ENCODE peak calls at places on chromosomes 13 and 19, in five cellular contexts. J, T, V, R and A are unnamed samples.

GRCh38 chr13:33441015-33441414 is 155.5 kb upstream of the STARD13 start:
- DNase-seq in V (no peak), J (no peak), T (no peak), R (no peak), A (peak; percentile 23)

GRCh38 chr19:2549701-2550191 is 73.8 kb downstream of the GADD45B start:
- DNase-seq in T (no peak), R (peak; percentile 91), V (no peak), J (peak; percentile 73), A (peak; percentile 23)

GRCh38 chr13:59681630-59682311 is 482.0 kb downstream of the DIAPH3 start:
- DNase-seq in J (no peak), R (no peak), V (no peak), T (no peak), A (no peak)

GRCh38 chr13:114108894-114109293 is 23.5 kb downstream of the RASA3 start:
- DNase-seq in V (no peak), R (no peak), T (no peak), J (no peak), A (no peak)

GRCh38 chr19:55638864-55639359 is 1.9 kb upstream of the ZNF580 start:
- DNase-seq in R (no peak), T (no peak), J (peak; percentile 29), V (peak; percentile 36), A (peak; percentile 69)

GRCh38 chr19:41811036-41811435 is 14.6 kb downstream of the CEACAM3 start:
- DNase-seq in V (no peak), J (no peak), T (no peak), R (no peak), A (no peak)

GRCh38 chr19:49366110-49366509 is 2.4 kb downstream of the DKKL1 start:
- DNase-seq in T (no peak), V (no peak), R (no peak), J (no peak), A (no peak)

GRCh38 chr13:52109096-52109495 is 19.8 kb downstream of the NEK5 start:
- DNase-seq in J (no peak), V (no peak), R (no peak), T (no peak), A (no peak)

GRCh38 chr19:58021541-58022282 is 12.1 kb upstream of the ZSCAN1 start:
- DNase-seq in T (peak; percentile 33), R (peak; percentile 42), J (no peak), V (peak; percentile 58), A (peak; percentile 86)

GRCh38 chr19:35048911-35049411 is 7.4 kb downstream of the HPN start:
- DNase-seq in R (no peak), J (peak; percentile 70), V (no peak), T (no peak), A (peak; percentile 53)

GRCh38 chr13:81609335-81609734 is 1268.4 kb upstream of the SPRY2 start:
- DNase-seq in J (no peak), R (no peak), V (no peak), T (no peak), A (no peak)

GRCh38 chr19:4272894-4273293 is 6.2 kb upstream of the SHD start:
- DNase-seq in T (no peak), V (no peak), R (no peak), J (no peak), A (peak; percentile 59)

GRCh38 chr19:33796164-33797100 is at the start of gene KCTD15:
- DNase-seq in R (no peak), J (peak; percentile 51), T (peak; percentile 61), V (peak; percentile 75), A (peak; percentile 88)

GRCh38 chr13:35723820-35724219 is 247.3 kb upstream of the MAB21L1 start:
- DNase-seq in R (no peak), V (no peak), J (peak; percentile 33), T (no peak), A (no peak)

GRCh38 chr19:13881692-13882418 is 4.9 kb downstream of the NANOS3 start:
- DNase-seq in R (peak; percentile 57), V (no peak), T (no peak), J (peak; percentile 44), A (peak; percentile 57)

GRCh38 chr13:27161980-27162379 is 9.6 kb downstream of the USP12 start:
- DNase-seq in T (no peak), V (no peak), J (no peak), R (no peak), A (no peak)

GRCh38 chr13:20045946-20046548 is 87.5 kb downstream of the ZMYM2 start:
- DNase-seq in T (no peak), V (no peak), R (no peak), J (no peak), A (no peak)

GRCh38 chr13:40446365-40446764 is 220.1 kb downstream of the FOXO1 start:
- DNase-seq in V (no peak), J (no peak), R (no peak), T (no peak), A (no peak)

GRCh38 chr13:59247166-59247565 is 916.6 kb downstream of the DIAPH3 start:
- DNase-seq in R (no peak), V (no peak), T (no peak), J (peak; percentile 70), A (no peak)

GRCh38 chr19:16335226-16335625 is 10.6 kb downstream of the KLF2 start:
- DNase-seq in V (no peak), R (no peak), T (no peak), J (no peak), A (no peak)

GRCh38 chr19:27746691-27747380 is 1466.1 kb downstream of the UQCRFS1 start:
- DNase-seq in R (peak; percentile 18), J (peak; percentile 56), V (peak; percentile 6), T (no peak), A (peak; percentile 71)

GRCh38 chr19:1725100-1726064 is 27.9 kb upstream of the ONECUT3 start:
- DNase-seq in R (no peak), T (peak; percentile 82), V (peak; percentile 100), J (peak; percentile 60), A (peak; percentile 100)

DNA sequence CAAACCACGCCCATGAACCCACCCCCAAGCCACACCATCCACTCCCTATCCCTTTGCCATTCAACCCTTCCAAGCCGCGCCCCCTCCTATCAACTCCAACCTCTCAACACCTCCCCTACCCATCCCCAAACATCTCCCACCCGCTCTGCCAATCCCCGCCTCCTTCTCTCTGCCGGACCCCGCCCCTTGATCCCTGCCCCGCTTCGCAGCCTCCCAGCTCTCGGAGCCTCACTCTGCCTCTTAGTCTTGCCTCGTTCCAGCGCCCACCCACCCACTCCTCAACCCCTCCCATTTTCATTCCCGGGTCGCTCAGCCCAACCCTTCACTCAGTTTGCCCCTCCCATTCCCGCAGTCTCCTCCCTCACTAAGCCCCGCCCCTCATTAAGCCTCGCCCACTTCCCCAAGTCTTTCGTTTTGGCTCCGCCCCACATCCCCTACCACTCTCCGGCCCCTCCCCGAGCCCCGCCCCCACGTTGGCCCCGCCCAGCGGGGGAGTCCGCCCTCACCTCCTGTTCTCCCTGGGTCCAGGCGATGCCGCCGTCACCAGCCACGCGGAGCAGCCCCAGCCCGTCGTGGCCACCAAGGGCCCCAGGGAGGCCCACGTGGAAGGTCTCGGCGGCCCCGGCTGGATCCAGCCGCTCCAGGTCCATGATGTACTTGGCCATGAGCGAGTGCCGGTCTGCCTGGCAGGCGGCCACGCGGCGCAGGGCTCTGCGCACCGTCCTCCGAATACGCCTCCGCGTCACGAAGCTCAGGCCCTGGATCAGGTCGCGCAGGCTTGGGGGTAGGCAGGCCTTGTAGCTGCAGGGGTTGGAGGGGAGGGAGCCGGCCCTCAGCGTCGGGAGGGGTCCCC is 5.7 kb downstream of the JAK3 start:
- DNase-seq in J (peak; percentile 82), R (peak; percentile 46), V (peak; percentile 100), T (peak; percentile 99), A (peak; percentile 100)
- H3K4me3 ChIP-seq in J (peak overlapping the region; percentile 36), R (peak overlapping the region; percentile 59), V (peak overlapping the region; percentile 58), T (peak overlapping the region; percentile 78), A (peak overlapping the region; percentile 64)

GRCh38 chr13:25169951-25170553 is 2.0 kb downstream of the AMER2 start:
- DNase-seq in V (no peak), J (no peak), T (no peak), R (no peak), A (peak; percentile 32)
- H3K27me3 ChIP-seq in V (peaks cover 5% of the 10 kb centered on the region), J (peaks cover 84% of the 10 kb centered on the region), T (peaks cover 16% of the 10 kb centered on the region), R (peaks cover 3% of the 10 kb centered on the region), A (peaks cover 46% of the 10 kb centered on the region)

GRCh38 chr13:73140804-73141203 is 82.0 kb downstream of the KLF5 start:
- DNase-seq in R (no peak), J (no peak), T (peak; percentile 6), V (no peak), A (no peak)
- H3K4me3 ChIP-seq in R (no peak overlapping the region), J (no peak overlapping the region), T (no peak overlapping the region), V (no peak overlapping the region), A (no peak overlapping the region)

GRCh38 chr13:78598382-78598781 is 5.0 kb downstream of the POU4F1 start:
- DNase-seq in V (no peak), J (no peak), R (no peak), T (no peak), A (no peak)

GRCh38 chr13:78593652-78594494 is 9.5 kb downstream of the POU4F1 start:
- DNase-seq in T (peak; percentile 56), V (no peak), R (no peak), J (no peak), A (peak; percentile 51)

GRCh38 chr13:78596701-78597550 is 6.4 kb downstream of the POU4F1 start:
- DNase-seq in V (no peak), J (no peak), T (peak; percentile 33), R (no peak), A (peak; percentile 75)

GRCh38 chr13:78595458-78595818 is 7.9 kb downstream of the POU4F1 start:
- DNase-seq in V (no peak), R (no peak), J (no peak), T (no peak), A (peak; percentile 64)

DNA sequence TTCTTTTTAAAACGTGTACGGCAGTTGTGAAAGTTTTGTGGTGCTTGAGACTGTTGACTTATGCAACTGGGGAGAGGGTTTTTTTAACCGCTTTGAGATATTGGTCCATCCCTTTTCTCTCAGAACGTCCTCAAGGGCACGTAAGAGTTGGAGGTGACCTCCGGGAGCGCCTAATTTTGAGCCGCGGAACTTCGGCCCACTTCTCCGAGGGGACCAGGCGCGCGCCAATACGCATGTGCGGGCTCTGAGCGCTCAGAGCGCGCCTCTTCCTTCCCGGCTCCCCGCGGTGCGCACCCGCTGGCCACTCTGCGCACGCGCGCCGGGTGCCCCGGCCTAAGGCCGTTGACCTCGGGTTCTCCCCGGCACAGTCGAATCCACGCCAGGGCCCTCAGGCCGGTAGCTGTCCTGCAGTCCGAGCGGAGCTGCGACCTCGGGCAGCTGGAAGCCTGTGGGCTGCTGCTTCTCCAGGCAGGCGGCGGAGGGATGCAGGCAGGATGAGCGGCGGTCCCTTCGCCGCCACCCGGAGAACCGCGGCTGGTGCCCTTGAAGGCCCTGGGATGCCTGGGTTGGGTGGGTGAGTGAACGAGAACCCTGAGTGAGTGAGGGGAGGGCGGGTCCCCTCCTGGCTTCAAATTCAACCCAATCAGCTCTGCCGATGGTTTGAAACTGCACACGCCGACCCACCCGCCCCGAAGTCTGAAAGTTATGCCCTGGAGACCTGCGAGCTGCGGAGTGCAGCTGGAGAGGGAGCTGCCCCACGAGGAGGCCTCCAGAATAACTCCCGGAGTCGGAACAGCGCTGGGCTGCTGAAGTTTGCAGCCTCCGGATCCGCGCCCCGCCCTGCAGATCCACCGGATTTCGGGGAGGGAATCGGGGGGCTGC is 7.3 kb downstream of the POU4F1 start:
- DNase-seq in V (no peak), T (peak; percentile 66), J (peak; percentile 20), R (no peak), A (peak; percentile 92)
- H3K27me3 ChIP-seq in V (no peaks in the 10 kb centered on the region), T (peaks cover 30% of the 10 kb centered on the region), J (peaks cover 100% of the 10 kb centered on the region), R (peaks cover 3% of the 10 kb centered on the region), A (peaks cover 100% of the 10 kb centered on the region)